ENCODE peak calls at places on chromosomes 5 and 9, in nine cellular contexts. M is pancreas, H is SJSA1, G is SK-N-SH, S is cardiac muscle cell, P is K562, D is heart right ventricle, E is upper lobe of right lung, Y is A549. K is an unnamed sample.

GRCh38 chr9:94908041-94908563 is 181.6 kb downstream of the AOPEP start:
- DNase-seq in H (no peak), S (no peak), P (no peak), M (no peak), E (no peak), D (no peak), G (no peak), Y (peak; percentile 83), K (no peak)

GRCh38 chr5:160486573-160486972 is 64.9 kb downstream of the PTTG1 start:
- DNase-seq in D (no peak), E (no peak), P (no peak), G (no peak), M (no peak), S (no peak), H (no peak), Y (no peak), K (no peak)

GRCh38 chr9:107269681-107270080 is 13.4 kb upstream of the RAD23B start:
- DNase-seq in D (no peak), S (peak; percentile 73), M (no peak), Y (no peak), E (no peak), G (no peak), P (no peak), H (no peak), K (no peak)

GRCh38 chr9:127754761-127755557 is 19.9 kb upstream of the TOR2A start:
- DNase-seq in D (no peak), H (no peak), S (no peak), Y (no peak), E (no peak), M (no peak), G (peak; percentile 97), P (no peak), K (no peak)

GRCh38 chr5:170312666-170313065 is 15.1 kb upstream of the LCP2 start:
- DNase-seq in P (no peak), D (no peak), E (no peak), G (no peak), H (no peak), Y (peak; percentile 33), S (peak; percentile 61), M (no peak), K (no peak)

GRCh38 chr9:9719373-9720112 is 893.3 kb downstream of the PTPRD start:
- DNase-seq in E (no peak), M (peak; percentile 20), D (no peak), P (no peak), G (no peak), S (no peak), Y (no peak), H (no peak), K (no peak)

GRCh38 chr5:16709691-16710420 is 93.1 kb upstream of the RETREG1 start:
- DNase-seq in D (no peak), E (no peak), M (no peak), S (no peak), Y (no peak), G (no peak), H (no peak), P (no peak), K (no peak)

GRCh38 chr5:62312036-62312435 is 6.0 kb downstream of the KIF2A start:
- DNase-seq in H (no peak), E (no peak), G (no peak), D (no peak), Y (no peak), P (no peak), M (no peak), S (no peak), K (no peak)

GRCh38 chr9:88398016-88398415 is 9.8 kb downstream of the SPIN1 start:
- DNase-seq in Y (no peak), S (no peak), D (no peak), M (no peak), G (no peak), P (no peak), H (no peak), E (no peak), K (no peak)

GRCh38 chr9:95764920-95765319 is 110.6 kb upstream of the ERCC6L2 start:
- DNase-seq in S (no peak), H (peak; percentile 47), E (no peak), P (no peak), D (no peak), M (no peak), Y (no peak), G (no peak), K (peak; percentile 66)

GRCh38 chr9:133539434-133539833 is 4.9 kb downstream of the ADAMTSL2 start:
- DNase-seq in E (peak; percentile 72), M (no peak), Y (no peak), G (no peak), P (peak; percentile 45), S (peak; percentile 21), D (peak; percentile 78), H (no peak), K (no peak)

GRCh38 chr9:73183917-73184861 is 32.5 kb downstream of the ANXA1 start:
- DNase-seq in E (no peak), G (no peak), D (no peak), Y (peak; percentile 65), H (no peak), M (no peak), S (peak; percentile 69), P (peak; percentile 11), K (no peak)

GRCh38 chr9:122403381-122404002 is 32.7 kb downstream of the PTGS1 start:
- DNase-seq in P (no peak), Y (no peak), M (no peak), D (no peak), G (no peak), H (peak; percentile 47), E (no peak), S (no peak), K (no peak)

GRCh38 chr5:144467795-144468194 is 297.1 kb downstream of the KCTD16 start:
- DNase-seq in P (no peak), Y (peak; percentile 39), E (no peak), G (peak; percentile 20), H (peak; percentile 33), D (no peak), S (peak; percentile 46), M (no peak), K (no peak)

GRCh38 chr5:151614565-151614964 is 23.4 kb upstream of the FAT2 start:
- DNase-seq in M (no peak), D (no peak), E (no peak), Y (no peak), H (no peak), G (no peak), P (no peak), S (no peak), K (no peak)

GRCh38 chr5:172107606-172108005 is 80.4 kb downstream of the STK10 start:
- DNase-seq in M (no peak), E (no peak), Y (peak; percentile 56), H (peak; percentile 57), S (peak; percentile 86), P (no peak), D (no peak), G (no peak), K (no peak)

GRCh38 chr9:26131891-26132290 is 453.6 kb upstream of the TUSC1 start:
- DNase-seq in G (no peak), Y (no peak), D (no peak), P (no peak), M (no peak), H (no peak), S (peak; percentile 43), E (no peak), K (no peak)

GRCh38 chr5:159975462-159976019 is 33.4 kb upstream of the TTC1 start:
- DNase-seq in S (peak; percentile 94), M (no peak), E (no peak), D (no peak), H (peak; percentile 97), G (peak; percentile 36), P (peak; percentile 17), Y (peak; percentile 52), K (no peak)

GRCh38 chr5:168486136-168486879 is at the start of gene RARS1:
- DNase-seq in G (peak; percentile 95), E (peak; percentile 96), P (peak; percentile 94), M (peak; percentile 97), S (peak; percentile 95), H (peak; percentile 96), D (peak; percentile 93), Y (peak; percentile 94), K (peak; percentile 97)
- H3K27ac ChIP-seq in G (peak within 1 kb of the TSS; percentile 83), E (peak within 1 kb of the TSS; percentile 58), P (peak within 1 kb of the TSS; percentile 74), M (peak within 1 kb of the TSS; percentile 57), S (peak within 1 kb of the TSS; percentile 47), H (peak within 1 kb of the TSS; percentile 35), D (peak within 1 kb of the TSS; percentile 81), Y (peak within 1 kb of the TSS; percentile 89), K (peak within 1 kb of the TSS; percentile 39)

DNA sequence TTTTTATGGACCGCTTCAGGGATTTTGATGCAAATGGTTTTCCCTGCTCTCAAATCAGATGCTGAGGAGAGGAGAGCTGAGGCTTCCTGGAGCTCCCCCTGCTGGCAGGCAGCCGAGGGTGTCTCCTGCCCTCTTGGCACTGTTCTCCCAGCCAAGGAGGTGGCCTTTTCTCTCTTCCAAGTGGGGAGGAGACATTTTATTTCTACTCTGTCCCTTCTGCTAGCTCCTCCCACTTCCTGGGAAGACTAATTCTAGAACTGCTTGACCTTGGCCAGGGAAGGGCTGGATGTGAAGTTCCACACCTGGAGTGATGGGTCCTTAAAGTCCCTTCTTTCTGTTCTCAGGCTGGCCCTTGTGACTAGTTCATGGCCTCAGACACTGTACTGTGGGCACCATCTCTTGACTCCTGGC is 31.8 kb downstream of the PTPA start:
- DNase-seq in H (peak; percentile 83), D (peak; percentile 91), P (peak; percentile 80), G (peak; percentile 87), E (peak; percentile 91), M (peak; percentile 90), S (peak; percentile 97), Y (peak; percentile 84), K (no peak)
- H3K4me1 ChIP-seq in H (peaks cover 80% of the 10 kb centered on the region), D (peaks cover 72% of the 10 kb centered on the region), P (peaks cover 30% of the 10 kb centered on the region), G (peaks cover 71% of the 10 kb centered on the region), E (peaks cover 86% of the 10 kb centered on the region), M (peaks cover 15% of the 10 kb centered on the region), S (peaks cover 71% of the 10 kb centered on the region), Y (peaks cover 76% of the 10 kb centered on the region), K (peaks cover 36% of the 10 kb centered on the region)

GRCh38 chr9:135851748-135852147 is 55.6 kb downstream of the CAMSAP1 start:
- DNase-seq in H (no peak), M (no peak), S (no peak), G (no peak), E (no peak), Y (no peak), P (no peak), D (no peak), K (no peak)
- H3K27ac ChIP-seq in H (no peak overlapping the region), M (no peak overlapping the region), S (no peak overlapping the region), G (no peak overlapping the region), E (no peak overlapping the region), Y (no peak overlapping the region), P (no peak overlapping the region), D (no peak overlapping the region), K (no peak overlapping the region)

DNA sequence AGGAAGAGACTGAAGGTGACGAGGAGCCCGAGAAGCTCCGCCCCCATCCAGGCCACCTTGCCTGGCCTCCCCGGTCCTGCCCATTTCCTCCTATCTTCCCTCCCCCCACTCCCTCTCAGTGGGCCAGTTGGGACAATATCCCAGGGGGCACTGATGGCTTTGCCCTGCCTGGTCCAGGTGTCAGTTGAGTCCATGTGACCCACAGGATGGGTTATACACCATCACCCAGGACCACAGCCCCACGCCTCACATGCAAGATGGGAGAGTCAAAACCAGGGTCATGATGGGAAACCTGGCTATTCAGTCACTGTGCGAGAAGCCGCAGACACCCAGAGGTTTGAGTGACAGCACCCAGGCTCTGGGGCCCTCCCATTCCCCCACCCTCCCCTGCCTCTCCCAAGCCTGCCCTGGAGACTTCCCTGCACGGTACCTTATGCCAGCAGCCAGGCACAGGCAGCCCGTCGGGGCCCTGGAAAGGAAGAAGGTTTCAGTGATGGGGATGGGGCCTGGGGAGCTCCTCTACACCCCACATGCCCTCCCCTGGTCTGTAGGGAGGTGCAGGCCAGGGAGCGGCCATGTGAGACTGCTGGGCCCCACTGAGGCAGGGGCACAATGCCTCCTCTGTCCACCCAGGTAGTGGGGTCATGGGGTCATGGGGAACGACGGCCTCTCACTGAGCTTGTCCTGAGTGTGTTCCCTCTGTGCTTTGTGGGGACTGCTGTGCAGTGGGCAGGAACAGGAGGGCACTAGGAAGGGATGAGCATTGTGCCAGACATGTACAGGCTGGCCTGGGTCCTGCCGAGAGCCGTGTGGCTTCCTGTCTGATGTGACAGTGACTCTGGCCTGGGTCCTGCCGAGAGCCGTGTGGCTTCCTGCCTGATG is 6.3 kb upstream of the PHYKPL start:
- DNase-seq in Y (no peak), S (no peak), D (no peak), M (peak; percentile 46), E (no peak), P (no peak), G (no peak), H (no peak), K (no peak)
- H3K4me1 ChIP-seq in Y (no peaks in the 10 kb centered on the region), S (no peaks in the 10 kb centered on the region), D (peaks cover 12% of the 10 kb centered on the region), M (no peaks in the 10 kb centered on the region), E (peaks cover 59% of the 10 kb centered on the region), P (peaks cover 19% of the 10 kb centered on the region), G (no peaks in the 10 kb centered on the region), H (no peaks in the 10 kb centered on the region), K (peaks cover 13% of the 10 kb centered on the region)